ENCODE peak calls at places on chromosomes 13 and 19, in four cellular contexts. J, T, L and K are unnamed samples.
A peak's percentile ranks its signal among the peaks of the same experiment; 100 is the strongest.

GRCh38 chr19:36573948-36574726 is 1.0 kb upstream of the ZNF529 start:
- DNase-seq in J (no peak), T (peak; percentile 27), L (no peak), K (no peak)

GRCh38 chr19:9309974-9310446 is 372 bp upstream of the ZNF699 start:
- DNase-seq in J (peak; percentile 85), T (peak; percentile 85), L (peak; percentile 96), K (no peak)

GRCh38 chr19:16496613-16496983 is 404 bp downstream of the C19orf44 start:
- DNase-seq in J (no peak), L (peak; percentile 38), T (peak; percentile 20), K (no peak)

GRCh38 chr19:55703790-55704215 is 28.8 kb downstream of the EPN1 start:
- DNase-seq in L (peak; percentile 66), T (no peak), J (no peak), K (no peak)

GRCh38 chr19:48835734-48836088 is 580 bp downstream of the HSD17B14 start:
- DNase-seq in T (peak; percentile 92), J (peak; percentile 93), L (peak; percentile 88), K (no peak)

GRCh38 chr13:107518780-107519179 is 696.6 kb downstream of the LIG4 start:
- DNase-seq in T (no peak), J (no peak), L (no peak), K (no peak)

GRCh38 chr13:99311748-99312492 is 4.7 kb upstream of the GPR183 start:
- DNase-seq in L (no peak), T (no peak), J (no peak), K (no peak)

GRCh38 chr13:51959773-51960172 is 51.5 kb downstream of the ATP7B start:
- DNase-seq in J (no peak), L (no peak), T (no peak), K (no peak)

GRCh38 chr19:50968709-50969412 is 530 bp downstream of the KLK6 start:
- DNase-seq in T (peak; percentile 80), J (no peak), L (no peak), K (no peak)

GRCh38 chr13:102913924-102914628 is 68.2 kb downstream of the ERCC5 start:
- DNase-seq in L (peak; percentile 79), J (no peak), T (no peak), K (peak; percentile 56)

GRCh38 chr13:48715977-48716376 is 62.2 kb downstream of the CYSLTR2 start:
- DNase-seq in L (no peak), J (no peak), T (no peak), K (no peak)

GRCh38 chr13:25732146-25732865 is 319.5 kb downstream of the SHISA2 start:
- DNase-seq in T (no peak), J (no peak), L (no peak), K (no peak)

GRCh38 chr19:11446652-11447301 is 11.3 kb downstream of the PRKCSH start:
- DNase-seq in J (no peak), T (peak; percentile 42), L (peak; percentile 60), K (no peak)

GRCh38 chr13:111897178-111897845 is 169.6 kb upstream of the SOX1 start:
- DNase-seq in L (no peak), J (no peak), T (no peak), K (no peak)

GRCh38 chr19:11191273-11191755 is 6.0 kb downstream of the KANK2 start:
- DNase-seq in L (peak; percentile 53), T (peak; percentile 58), J (no peak), K (no peak)

DNA sequence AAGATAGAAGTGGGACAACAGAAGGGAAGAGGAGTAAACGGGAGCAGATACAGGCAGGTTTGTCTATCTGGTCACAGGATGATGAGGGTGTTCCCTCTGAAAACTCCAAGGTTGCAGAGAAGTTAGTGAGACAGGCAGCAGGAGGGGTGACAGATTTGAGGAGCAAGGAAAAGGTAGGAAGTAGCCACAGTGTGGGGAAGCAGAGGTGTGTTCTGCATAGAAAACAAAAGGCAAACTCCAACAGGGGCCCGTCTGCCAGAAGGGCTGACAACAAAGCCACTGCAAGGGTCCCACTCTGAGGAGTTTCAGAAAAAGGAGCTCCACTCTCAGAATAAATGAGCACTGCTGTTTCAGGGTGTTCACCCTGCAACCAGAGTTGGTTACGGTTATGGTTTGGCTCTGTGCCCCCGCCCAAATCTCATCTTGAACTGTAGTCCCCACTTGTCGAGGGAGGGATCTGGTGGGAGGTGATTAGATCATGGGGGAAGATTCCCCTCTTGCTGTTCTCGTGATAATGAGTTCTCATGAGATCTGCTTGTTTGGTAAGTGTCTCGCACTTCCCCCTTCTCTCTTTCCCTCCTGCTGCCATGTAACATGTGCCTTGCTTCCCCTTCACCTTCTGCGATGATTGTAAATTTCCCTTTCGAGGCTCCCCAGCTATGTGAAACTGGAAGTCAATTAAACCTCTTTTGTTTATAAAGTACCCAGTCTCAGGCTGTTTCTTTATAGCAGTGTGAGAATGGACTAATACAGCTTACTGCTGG is 32.1 kb downstream of the SMAD9 start:
- DNase-seq in J (no peak), L (no peak), T (no peak), K (no peak)
- H3K27ac ChIP-seq in J (no peak overlapping the region), L (no peak overlapping the region), T (no peak overlapping the region), K (no peak overlapping the region)

GRCh38 chr13:32428581-32429072 is 697 bp upstream of the N4BP2L1 start:
- DNase-seq in T (no peak), L (no peak), J (peak; percentile 20), K (no peak)
- H3K27ac ChIP-seq in T (no peak overlapping the region), L (no peak overlapping the region), J (peak overlapping the region; percentile 97), K (no peak overlapping the region)

DNA sequence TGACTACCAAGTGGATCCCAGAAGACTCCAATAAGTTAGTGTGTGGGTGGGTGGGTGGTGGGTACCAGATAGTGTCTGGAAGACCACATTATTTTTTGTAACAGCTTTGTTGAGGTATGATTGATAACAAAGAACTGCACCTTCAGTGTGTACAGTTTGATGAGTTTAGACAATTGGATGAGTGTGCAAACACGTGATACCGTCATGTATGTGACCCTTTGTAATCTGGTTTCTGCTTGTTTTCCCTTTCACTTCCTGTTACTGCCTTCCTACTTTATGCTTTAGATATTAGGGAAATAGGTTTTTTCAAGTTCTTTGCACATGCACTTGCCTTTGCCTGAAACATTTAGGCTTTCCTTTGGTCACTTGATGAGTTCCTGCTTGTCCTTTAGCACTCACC is 8.5 kb downstream of the RPL21 start:
- DNase-seq in L (no peak), T (no peak), J (no peak), K (no peak)
- H3K27ac ChIP-seq in L (peak overlapping the region; percentile 43), T (peak overlapping the region; percentile 37), J (no peak overlapping the region), K (peak overlapping the region; percentile 34)

GRCh38 chr19:45408121-45408520 is 1.7 kb downstream of the POLR1G start:
- DNase-seq in J (no peak), L (no peak), T (no peak), K (no peak)

GRCh38 chr19:45406957-45407375 is 522 bp downstream of the POLR1G start:
- DNase-seq in T (no peak), J (no peak), L (no peak), K (no peak)

GRCh38 chr19:45404557-45405434 is at the start of gene PPP1R13L:
- DNase-seq in L (peak; percentile 67), J (peak; percentile 95), T (peak; percentile 94), K (peak; percentile 92)

GRCh38 chr19:45405435-45406164 is 731 bp upstream of the PPP1R13L start:
- DNase-seq in T (peak; percentile 94), L (peak; percentile 97), J (peak; percentile 93), K (peak; percentile 72)

GRCh38 chr19:45406165-45406956 is at the start of gene POLR1G:
- DNase-seq in J (peak; percentile 81), T (peak; percentile 82), L (peak; percentile 92), K (peak; percentile 70)
- H3K27ac ChIP-seq in J (peak within 1 kb of the TSS; percentile 94), T (peak within 1 kb of the TSS; percentile 91), L (peak within 1 kb of the TSS; percentile 96), K (peak within 1 kb of the TSS; percentile 100)